ENCODE peak calls at places on chromosome 17, in four cellular contexts. One of them, this sample, is unnamed.

GRCh38 chr17:80917716-80918560 is 73.7 kb upstream of the CHMP6 start:
- DNase-seq in WTC11: no peak
- DNase-seq in HepG2: no peak
- DNase-seq in K562: no peak
- DNase-seq in this sample: no peak

GRCh38 chr17:229130-229944 is 47.9 kb upstream of the DOC2B start:
- DNase-seq in WTC11: peak
- DNase-seq in HepG2: no peak
- DNase-seq in K562: no peak
- DNase-seq in this sample: no peak

GRCh38 chr17:48567209-48567608 is 10.9 kb downstream of the HOXB4 start:
- DNase-seq in WTC11: no peak
- DNase-seq in HepG2: no peak
- DNase-seq in K562: no peak
- DNase-seq in this sample: no peak

GRCh38 chr17:8994319-8994718 is 27.0 kb upstream of the NTN1 start:
- DNase-seq in WTC11: peak
- DNase-seq in HepG2: peak
- DNase-seq in K562: peak
- DNase-seq in this sample: peak

GRCh38 chr17:69812240-69812837 is 262.7 kb upstream of the KCNJ16 start:
- DNase-seq in WTC11: no peak
- DNase-seq in HepG2: no peak
- DNase-seq in K562: no peak
- DNase-seq in this sample: no peak

GRCh38 chr17:29155235-29155965 is 24.8 kb downstream of the MYO18A start:
- DNase-seq in WTC11: no peak
- DNase-seq in HepG2: peak
- DNase-seq in K562: peak
- DNase-seq in this sample: no peak

GRCh38 chr17:32503251-32504165 is 16.7 kb downstream of the CDK5R1 start:
- DNase-seq in WTC11: no peak
- DNase-seq in HepG2: no peak
- DNase-seq in K562: no peak
- DNase-seq in this sample: no peak

GRCh38 chr17:28571255-28572122 is at the start of gene PIGS:
- DNase-seq in WTC11: peak
- DNase-seq in HepG2: peak
- DNase-seq in K562: peak
- DNase-seq in this sample: peak

GRCh38 chr17:75364078-75364477 is 41.4 kb downstream of the GRB2 start:
- DNase-seq in WTC11: no peak
- DNase-seq in HepG2: no peak
- DNase-seq in K562: no peak
- DNase-seq in this sample: no peak

GRCh38 chr17:330993-331701 is 21.5 kb downstream of the RPH3AL start:
- DNase-seq in WTC11: no peak
- DNase-seq in HepG2: no peak
- DNase-seq in K562: no peak
- DNase-seq in this sample: no peak

GRCh38 chr17:68719431-68719830 is 118.3 kb upstream of the FAM20A start:
- DNase-seq in WTC11: no peak
- DNase-seq in HepG2: no peak
- DNase-seq in K562: no peak
- DNase-seq in this sample: no peak

GRCh38 chr17:8366231-8366630 is 10.3 kb downstream of the KRABD2 start:
- DNase-seq in WTC11: no peak
- DNase-seq in HepG2: no peak
- DNase-seq in K562: no peak
- DNase-seq in this sample: no peak

GRCh38 chr17:3836551-3836950 is 9.5 kb downstream of the NCBP3 start:
- DNase-seq in WTC11: no peak
- DNase-seq in HepG2: no peak
- DNase-seq in K562: no peak
- DNase-seq in this sample: no peak

GRCh38 chr17:74257311-74257710 is 16.7 kb upstream of the DNAI2 start:
- DNase-seq in WTC11: no peak
- DNase-seq in HepG2: no peak
- DNase-seq in K562: no peak
- DNase-seq in this sample: no peak

GRCh38 chr17:65956814-65957213 is 235.1 kb downstream of the CEP112 start:
- DNase-seq in WTC11: no peak
- DNase-seq in HepG2: peak
- DNase-seq in K562: no peak
- DNase-seq in this sample: no peak

GRCh38 chr17:73011016-73011486 is 81.4 kb downstream of the SLC39A11 start:
- DNase-seq in WTC11: no peak
- DNase-seq in HepG2: no peak
- DNase-seq in K562: peak
- DNase-seq in this sample: no peak

GRCh38 chr17:71023631-71024030 is 854.3 kb downstream of the KCNJ2 start:
- DNase-seq in WTC11: no peak
- DNase-seq in HepG2: no peak
- DNase-seq in K562: no peak
- DNase-seq in this sample: peak

GRCh38 chr17:8275421-8276290 is 12.8 kb upstream of the RANGRF start:
- DNase-seq in WTC11: no peak
- DNase-seq in HepG2: no peak
- DNase-seq in K562: no peak
- DNase-seq in this sample: no peak

GRCh38 chr17:38565853-38566665 is 39.7 kb downstream of the SRCIN1 start:
- DNase-seq in WTC11: no peak
- DNase-seq in HepG2: no peak
- DNase-seq in K562: no peak
- DNase-seq in this sample: no peak

GRCh38 chr17:72369366-72369765 is 248.5 kb downstream of the SOX9 start:
- DNase-seq in WTC11: no peak
- DNase-seq in HepG2: no peak
- DNase-seq in K562: no peak
- DNase-seq in this sample: no peak

GRCh38 chr17:28926786-28927185 is 23.9 kb upstream of the DHRS13 start:
- DNase-seq in WTC11: no peak
- DNase-seq in HepG2: no peak
- DNase-seq in K562: no peak
- DNase-seq in this sample: no peak

GRCh38 chr17:75067856-75068255 is 19.9 kb upstream of the SLC16A5 start:
- DNase-seq in WTC11: no peak
- DNase-seq in HepG2: no peak
- DNase-seq in K562: no peak
- DNase-seq in this sample: no peak

GRCh38 chr17:12078791-12079190 is 58.1 kb downstream of the MAP2K4 start:
- DNase-seq in WTC11: no peak
- DNase-seq in HepG2: no peak
- DNase-seq in K562: no peak
- DNase-seq in this sample: no peak

GRCh38 chr17:19000531-19001011 is 4.0 kb downstream of the FAM83G start:
- DNase-seq in WTC11: no peak
- DNase-seq in HepG2: no peak
- DNase-seq in K562: peak
- DNase-seq in this sample: no peak

GRCh38 chr17:10357768-10358167 is 15.0 kb downstream of the MYH13 start:
- DNase-seq in WTC11: peak
- DNase-seq in HepG2: no peak
- DNase-seq in K562: peak
- DNase-seq in this sample: peak

GRCh38 chr17:72049914-72050313 is 70.9 kb upstream of the SOX9 start:
- DNase-seq in WTC11: no peak
- DNase-seq in HepG2: no peak
- DNase-seq in K562: no peak
- DNase-seq in this sample: no peak

DNA sequence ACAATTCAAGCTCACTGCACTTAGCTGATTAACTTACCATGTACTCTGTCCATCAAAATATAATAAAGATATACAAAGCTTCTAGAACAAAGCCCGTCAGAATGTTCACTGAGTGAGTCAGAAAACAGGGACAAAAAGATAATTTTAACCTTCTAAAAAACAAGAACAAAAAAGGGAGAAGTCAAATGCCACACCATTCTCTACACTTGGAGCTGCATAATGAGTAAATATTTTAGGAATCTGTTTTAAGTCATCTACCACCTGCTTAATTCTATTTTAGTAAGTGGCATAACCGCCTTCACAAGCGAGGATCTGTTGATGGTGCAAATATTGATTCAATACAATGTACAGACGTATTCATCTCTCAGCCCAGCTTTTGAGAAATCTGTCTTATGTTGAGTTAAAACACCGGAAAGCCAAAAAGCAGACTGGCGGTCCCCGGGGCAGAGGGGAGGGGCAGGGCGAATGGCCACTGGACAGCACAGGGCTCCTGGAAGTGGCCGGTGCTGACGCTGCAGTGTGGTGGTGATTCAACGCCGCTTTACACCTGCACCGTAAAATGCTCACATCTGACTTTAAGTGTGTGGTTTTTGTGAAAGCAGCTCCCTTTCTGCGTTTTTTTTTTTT is 20.1 kb downstream of the RAB40B start:
- DNase-seq in WTC11: no peak
- DNase-seq in HepG2: no peak
- DNase-seq in K562: no peak
- DNase-seq in this sample: no peak
- TF ChIP-seq SP1 in WTC11: no peak
- TF ChIP-seq SP1 in HepG2: no peak
- TF ChIP-seq SP1 in K562: no peak
- TF ChIP-seq SP1 in this sample: no peak

GRCh38 chr17:42674755-42675347 is 1.9 kb downstream of the PLEKHH3 start:
- DNase-seq in WTC11: peak
- DNase-seq in HepG2: no peak
- DNase-seq in K562: no peak
- DNase-seq in this sample: no peak

GRCh38 chr17:42675984-42676423 is 790 bp downstream of the PLEKHH3 start:
- DNase-seq in WTC11: peak
- DNase-seq in HepG2: no peak
- DNase-seq in K562: peak
- DNase-seq in this sample: peak

GRCh38 chr17:42673266-42673884 is 3.4 kb downstream of the PLEKHH3 start:
- DNase-seq in WTC11: no peak
- DNase-seq in HepG2: no peak
- DNase-seq in K562: peak
- DNase-seq in this sample: no peak

GRCh38 chr17:42675348-42675983 is 1.3 kb downstream of the PLEKHH3 start:
- DNase-seq in WTC11: no peak
- DNase-seq in HepG2: no peak
- DNase-seq in K562: peak
- DNase-seq in this sample: no peak

GRCh38 chr17:42673885-42674754 is 2.7 kb downstream of the PLEKHH3 start:
- DNase-seq in WTC11: peak
- DNase-seq in HepG2: peak
- DNase-seq in K562: peak
- DNase-seq in this sample: peak
- TF ChIP-seq ELF4 in WTC11: no peak
- TF ChIP-seq ELF4 in HepG2: no peak
- TF ChIP-seq ELF4 in K562: no peak
- TF ChIP-seq ELF4 in this sample: no peak

DNA sequence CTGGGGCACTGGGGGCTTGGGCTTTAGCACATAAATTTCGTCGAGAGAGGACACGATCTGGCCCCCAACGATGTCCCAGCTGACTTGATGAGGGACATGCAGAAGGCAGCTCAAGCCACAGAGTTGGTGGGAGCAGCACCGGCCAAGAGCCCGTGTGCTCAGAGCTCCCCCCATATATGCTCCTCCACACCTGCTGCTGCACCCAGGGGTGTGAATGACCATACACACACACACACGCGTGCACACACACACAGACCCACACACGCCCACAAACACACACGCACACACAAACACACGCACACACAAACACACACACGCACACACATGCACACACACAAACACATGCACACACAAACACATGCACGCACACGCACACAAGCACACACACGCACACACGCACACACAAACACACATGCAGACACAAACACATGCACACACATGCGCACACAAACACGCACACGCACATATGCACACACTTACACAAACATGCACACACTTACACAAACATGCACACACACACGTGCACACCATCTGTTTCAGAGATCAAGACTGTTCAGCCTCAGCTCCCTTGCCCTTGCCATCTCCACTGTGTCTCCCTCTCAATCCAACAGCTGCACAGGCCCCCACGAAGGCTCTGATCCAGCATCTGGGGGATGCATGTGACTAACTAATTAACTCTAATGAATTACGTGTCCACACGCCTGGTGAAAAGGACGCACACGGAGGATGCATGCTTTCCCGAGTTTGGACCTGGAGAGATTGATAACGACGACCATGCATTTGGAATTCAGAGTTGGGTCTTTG is 85.6 kb upstream of the TNRC6C start:
- DNase-seq in WTC11: no peak
- DNase-seq in HepG2: no peak
- DNase-seq in K562: no peak
- DNase-seq in this sample: no peak
- TF ChIP-seq SP1 in WTC11: no peak
- TF ChIP-seq SP1 in HepG2: peak
- TF ChIP-seq SP1 in K562: no peak
- TF ChIP-seq SP1 in this sample: no peak

DNA sequence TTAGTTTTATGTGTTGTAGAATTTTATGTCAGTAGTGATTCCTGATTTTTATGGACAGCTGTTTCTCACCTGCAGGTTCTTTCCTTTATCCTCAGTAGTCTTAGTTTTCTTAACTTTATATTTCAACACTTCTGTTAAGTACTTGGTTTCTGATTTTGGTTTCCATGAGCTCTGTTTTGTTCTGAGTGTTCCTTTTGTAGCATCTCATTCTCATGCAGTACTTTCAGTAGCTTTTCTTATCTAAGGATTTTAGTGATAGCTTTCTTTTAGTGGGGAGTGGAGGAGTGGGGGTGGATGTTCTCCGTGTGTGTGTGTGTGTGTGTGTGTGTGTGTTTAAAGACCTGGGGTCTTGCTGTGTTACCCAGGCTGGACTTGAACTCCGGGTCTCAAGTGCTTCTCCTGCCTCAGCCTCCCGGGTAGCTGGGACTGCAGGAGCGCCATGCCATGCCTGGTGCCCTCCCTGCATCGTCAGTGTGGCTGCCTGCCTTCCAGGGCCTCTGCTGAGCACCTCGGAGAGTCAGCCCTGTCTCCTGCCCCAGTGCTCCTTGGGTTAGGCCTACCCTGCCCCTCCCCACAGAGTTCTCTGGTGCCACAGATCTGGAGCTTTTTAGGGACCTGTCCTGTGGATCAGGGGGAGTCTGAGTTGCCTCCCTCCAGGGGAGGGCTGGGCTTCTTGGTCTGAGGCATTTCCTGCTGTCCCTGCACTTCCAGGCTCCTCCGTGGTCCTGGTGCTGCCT is 4.2 kb upstream of the ZNF750 start:
- DNase-seq in WTC11: no peak
- DNase-seq in HepG2: no peak
- DNase-seq in K562: no peak
- DNase-seq in this sample: no peak
- TF ChIP-seq ELF4 in WTC11: no peak
- TF ChIP-seq ELF4 in HepG2: no peak
- TF ChIP-seq ELF4 in K562: no peak
- TF ChIP-seq ELF4 in this sample: no peak

DNA sequence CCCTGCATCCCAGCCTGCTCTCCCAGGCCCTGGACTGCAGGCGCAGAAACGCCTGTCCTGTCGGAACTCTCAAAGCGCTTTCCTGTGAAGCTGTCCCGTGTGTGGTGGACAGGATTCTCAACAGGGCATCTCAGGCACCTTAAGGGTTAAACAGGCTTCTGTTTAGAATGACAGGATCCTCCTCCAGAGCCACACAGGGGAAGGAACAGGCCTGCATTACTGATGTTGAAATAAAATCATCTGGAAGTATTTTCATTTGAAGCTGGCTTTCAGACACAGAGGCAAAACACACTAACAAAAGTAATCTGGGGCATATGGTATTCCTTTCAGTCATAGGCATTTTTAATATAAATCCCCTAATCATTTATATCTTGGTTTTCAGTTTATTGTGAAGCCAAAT is 7.4 kb downstream of the HS3ST3A1 start:
- DNase-seq in WTC11: no peak
- DNase-seq in HepG2: no peak
- DNase-seq in K562: no peak
- DNase-seq in this sample: no peak
- TF ChIP-seq SP1 in WTC11: no peak
- TF ChIP-seq SP1 in HepG2: no peak
- TF ChIP-seq SP1 in K562: no peak
- TF ChIP-seq SP1 in this sample: no peak

This sample was measured in HEK293T.